ENCODE peak calls at places on chromosomes 3 and 15, in five cellular contexts. R is kidney, B is NCI-H748 treated with DMSO at 0.1 percent for 48 hours, C is M059J, O is fibroblast of gingiva. S is an unnamed sample.

GRCh38 chr3:48607519-48607918 is 1.9 kb downstream of the UQCRC1 start:
- DNase-seq in R (no peak), B (no peak), C (no peak), O (no peak), S (no peak)

GRCh38 chr15:90059208-90059985 is 42.9 kb downstream of the IDH2 start:
- DNase-seq in R (peak; percentile 87), B (no peak), C (no peak), O (no peak), S (no peak)

GRCh38 chr3:139355502-139355901 is 11.7 kb downstream of the MRPS22 start:
- DNase-seq in R (no peak), B (no peak), C (no peak), O (peak; percentile 42), S (peak; percentile 51)

GRCh38 chr3:83435173-83435572 is 1523.6 kb upstream of the CADM2 start:
- DNase-seq in R (peak; percentile 16), B (no peak), C (peak; percentile 15), O (no peak), S (no peak)

GRCh38 chr3:189267981-189268613 is 96.3 kb downstream of the TPRG1 start:
- DNase-seq in R (no peak), B (no peak), C (peak; percentile 67), O (no peak), S (peak; percentile 33)

GRCh38 chr3:170802164-170803151 is 67.5 kb downstream of the RPL22L1 start:
- DNase-seq in R (no peak), B (no peak), C (peak; percentile 99), O (peak; percentile 99), S (peak; percentile 100)

GRCh38 chr3:9826815-9827574 is 16.8 kb downstream of the RPUSD3 start:
- DNase-seq in R (no peak), B (no peak), C (no peak), O (no peak), S (no peak)

GRCh38 chr15:50077242-50077641 is 41.8 kb downstream of the ATP8B4 start:
- DNase-seq in R (no peak), B (no peak), C (no peak), O (no peak), S (no peak)

GRCh38 chr3:9876991-9877390 is 3.1 kb downstream of the CIDEC start:
- DNase-seq in R (no peak), B (no peak), C (no peak), O (no peak), S (no peak)

GRCh38 chr15:74432968-74433591 is 678 bp downstream of the SEMA7A start:
- DNase-seq in R (peak; percentile 83), B (no peak), C (no peak), O (no peak), S (peak; percentile 30)

GRCh38 chr15:82021992-82022391 is 23.8 kb downstream of the MEX3B start:
- DNase-seq in R (no peak), B (peak; percentile 68), C (no peak), O (no peak), S (peak; percentile 21)

GRCh38 chr3:149968216-149968615 is 2.5 kb downstream of the PFN2 start:
- DNase-seq in R (no peak), B (peak; percentile 15), C (peak; percentile 85), O (no peak), S (no peak)

GRCh38 chr3:135997554-135998320 is 32.2 kb downstream of the PPP2R3A start:
- DNase-seq in R (no peak), B (no peak), C (no peak), O (no peak), S (no peak)

GRCh38 chr3:65669163-65669875 is 369.4 kb downstream of the MAGI1 start:
- DNase-seq in R (no peak), B (no peak), C (peak; percentile 34), O (peak; percentile 64), S (peak; percentile 61)

GRCh38 chr3:108404409-108404808 is 106.0 kb downstream of the MYH15 start:
- DNase-seq in R (no peak), B (no peak), C (no peak), O (no peak), S (no peak)

GRCh38 chr3:158086776-158087175 is 19.4 kb downstream of the SHOX2 start:
- DNase-seq in R (no peak), B (no peak), C (no peak), O (peak; percentile 73), S (no peak)

GRCh38 chr15:90419738-90420487 is 31.9 kb downstream of the IQGAP1 start:
- DNase-seq in R (no peak), B (no peak), C (peak; percentile 91), O (peak; percentile 78), S (peak; percentile 84)

GRCh38 chr15:65008989-65009388 is 19.3 kb upstream of the SPG21 start:
- DNase-seq in R (no peak), B (no peak), C (no peak), O (peak; percentile 6), S (peak; percentile 29)

GRCh38 chr3:47022540-47023161 is 43.2 kb downstream of the NBEAL2 start:
- DNase-seq in R (no peak), B (no peak), C (peak; percentile 36), O (peak; percentile 81), S (no peak)

GRCh38 chr3:44883999-44884431 is 9.6 kb downstream of the TGM4 start:
- DNase-seq in R (no peak), B (no peak), C (peak; percentile 94), O (peak; percentile 86), S (peak; percentile 95)

GRCh38 chr15:69843927-69844326 is 253.8 kb downstream of the TLE3 start:
- DNase-seq in R (no peak), B (no peak), C (no peak), O (no peak), S (no peak)

GRCh38 chr3:197022405-197023231 is 7.0 kb downstream of the MELTF start:
- DNase-seq in R (no peak), B (no peak), C (no peak), O (no peak), S (no peak)

GRCh38 chr3:119702530-119703527 is at the start of gene CFAP91:
- DNase-seq in R (peak; percentile 99), B (peak; percentile 75), C (peak; percentile 96), O (peak; percentile 91), S (peak; percentile 81)

GRCh38 chr3:71779674-71780377 is 5.1 kb downstream of the PROK2 start:
- DNase-seq in R (no peak), B (no peak), C (no peak), O (no peak), S (no peak)

GRCh38 chr3:147838650-147839049 is 429.5 kb downstream of the ZIC1 start:
- DNase-seq in R (no peak), B (no peak), C (peak; percentile 53), O (no peak), S (peak; percentile 13)

GRCh38 chr3:117669761-117670160 is 960.2 kb downstream of the TUSC7 start:
- DNase-seq in R (no peak), B (no peak), C (no peak), O (no peak), S (no peak)

GRCh38 chr15:66714543-66714981 is 12.5 kb downstream of the SMAD6 start:
- DNase-seq in R (no peak), B (no peak), C (no peak), O (peak; percentile 47), S (peak; percentile 65)

S was measured in AG10803.